ENCODE peak calls at places on chromosomes 1 and 21, in ten cellular contexts. J is naive thymus-derived CD4-positive, alpha-beta T cell; E is brain microvascular endothelial cell; N is SJSA1; M is A549; X is sigmoid colon; F is heart left ventricle; H is cardiac muscle cell; U is mammary epithelial cell; Q is CD8-positive, alpha-beta memory T cell. K is an unnamed sample.

GRCh38 chr1:19337289-19337688 is 25.2 kb downstream of the SLC66A1 start:
- DNase-seq in J (no peak), E (no peak), N (no peak), M (no peak), X (no peak), F (no peak), H (no peak), U (no peak), Q (no peak), K (no peak)

GRCh38 chr1:82464362-82464931 is 663.7 kb downstream of the ADGRL2 start:
- DNase-seq in J (no peak), E (peak; percentile 40), N (peak; percentile 9), M (no peak), X (no peak), F (peak; percentile 31), H (peak; percentile 9), U (no peak), Q (no peak), K (peak; percentile 88)

GRCh38 chr21:45618846-45619485 is 24.6 kb upstream of the PCBP3 start:
- DNase-seq in J (no peak), E (no peak), N (no peak), M (no peak), X (no peak), F (no peak), H (no peak), U (peak; percentile 18), Q (no peak), K (no peak)

GRCh38 chr1:207454046-207454964 is at the start of gene CR2:
- DNase-seq in J (peak; percentile 29), E (no peak), N (no peak), M (peak; percentile 3), X (peak; percentile 50), F (no peak), H (peak; percentile 68), U (peak; percentile 21), Q (peak; percentile 11), K (peak; percentile 74)

GRCh38 chr1:234047113-234047512 is 142.6 kb downstream of the SLC35F3 start:
- DNase-seq in J (no peak), E (no peak), N (no peak), M (no peak), X (no peak), F (no peak), H (no peak), U (peak; percentile 25), Q (no peak), K (no peak)

GRCh38 chr1:93603581-93603980 is 78.1 kb downstream of the BCAR3 start:
- DNase-seq in J (no peak), E (no peak), N (no peak), M (no peak), X (no peak), F (no peak), H (no peak), U (no peak), Q (no peak), K (no peak)

GRCh38 chr21:38702196-38702595 is 103.5 kb upstream of the ETS2 start:
- DNase-seq in J (no peak), E (no peak), N (no peak), M (no peak), X (no peak), F (no peak), H (no peak), U (no peak), Q (no peak), K (no peak)

GRCh38 chr1:186482661-186483255 is 21.8 kb upstream of the PDC start:
- DNase-seq in J (peak; percentile 6), E (peak; percentile 73), N (peak; percentile 52), M (peak; percentile 41), X (peak; percentile 67), F (peak; percentile 36), H (peak; percentile 72), U (peak; percentile 53), Q (no peak), K (peak; percentile 31)

GRCh38 chr1:220825819-220826551 is 39.3 kb downstream of the MTARC1 start:
- DNase-seq in J (no peak), E (no peak), N (peak; percentile 34), M (no peak), X (no peak), F (no peak), H (peak; percentile 33), U (no peak), Q (no peak), K (no peak)

GRCh38 chr1:226982451-226983177 is 42.5 kb downstream of the COQ8A start:
- DNase-seq in J (no peak), E (no peak), N (no peak), M (no peak), X (peak; percentile 63), F (no peak), H (no peak), U (no peak), Q (no peak), K (no peak)

GRCh38 chr21:46498335-46499050 is 39.8 kb downstream of the DIP2A start:
- DNase-seq in J (no peak), E (peak; percentile 39), N (no peak), M (no peak), X (no peak), F (no peak), H (no peak), U (peak; percentile 21), Q (no peak), K (no peak)

GRCh38 chr1:94327001-94327685 is 89.8 kb upstream of the ARHGAP29 start:
- DNase-seq in J (no peak), E (peak; percentile 74), N (peak; percentile 72), M (no peak), X (peak; percentile 76), F (peak; percentile 80), H (peak; percentile 73), U (no peak), Q (no peak), K (peak; percentile 37)

GRCh38 chr1:164518692-164519332 is 40.2 kb upstream of the PBX1 start:
- DNase-seq in J (no peak), E (no peak), N (no peak), M (no peak), X (no peak), F (no peak), H (no peak), U (no peak), Q (no peak), K (no peak)

GRCh38 chr1:6497215-6497866 is 5.9 kb upstream of the PLEKHG5 start:
- DNase-seq in J (no peak), E (no peak), N (peak; percentile 38), M (peak; percentile 37), X (no peak), F (peak; percentile 68), H (peak; percentile 86), U (peak; percentile 63), Q (peak; percentile 52), K (peak; percentile 56)

GRCh38 chr1:67563684-67564083 is 121.3 kb upstream of the GADD45A start:
- DNase-seq in J (no peak), E (no peak), N (no peak), M (no peak), X (no peak), F (no peak), H (no peak), U (no peak), Q (no peak), K (no peak)
- H3K27ac ChIP-seq in J (no peak overlapping the region), E (no peak overlapping the region), N (no peak overlapping the region), M (no peak overlapping the region), X (peak overlapping the region; percentile 46), F (peak overlapping the region; percentile 57), H (no peak overlapping the region), U (no peak overlapping the region), Q (no peak overlapping the region), K (peak overlapping the region; percentile 65)

DNA sequence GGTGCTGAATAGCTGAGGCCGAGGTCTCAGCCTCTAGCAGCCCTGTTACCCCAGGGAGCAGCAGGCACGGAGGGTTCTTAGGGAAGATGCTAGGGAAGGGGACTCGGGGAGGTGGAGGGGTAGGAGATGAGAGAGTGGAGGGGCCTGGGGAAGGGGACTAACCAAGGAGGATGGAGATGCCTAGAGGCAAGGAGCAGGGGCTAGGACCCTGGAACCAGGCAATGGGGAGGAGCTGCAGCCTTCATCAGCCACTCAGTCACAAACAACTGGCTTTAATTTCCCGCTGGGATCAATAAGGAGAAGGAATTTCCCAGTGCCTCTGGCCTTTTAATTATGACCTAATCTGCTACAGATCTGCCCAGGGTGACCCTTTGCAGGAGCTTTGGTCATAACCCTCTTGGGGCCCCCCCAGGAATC is 2.9 kb upstream of the CRABP2 start:
- DNase-seq in J (no peak), E (no peak), N (no peak), M (no peak), X (no peak), F (no peak), H (no peak), U (no peak), Q (no peak), K (no peak)
- H3K4me3 ChIP-seq in J (no peak overlapping the region), E (no peak overlapping the region), N (no peak overlapping the region), M (no peak overlapping the region), X (no peak overlapping the region), F (no peak overlapping the region), H (no peak overlapping the region), U (no peak overlapping the region), Q (no peak overlapping the region), K (no peak overlapping the region)

GRCh38 chr1:41656088-41656487 is 171.6 kb upstream of the EDN2 start:
- DNase-seq in J (no peak), E (no peak), N (no peak), M (no peak), X (no peak), F (no peak), H (no peak), U (no peak), Q (no peak), K (no peak)
- H3K27ac ChIP-seq in J (no peak overlapping the region), E (no peak overlapping the region), N (no peak overlapping the region), M (no peak overlapping the region), X (no peak overlapping the region), F (no peak overlapping the region), H (no peak overlapping the region), U (no peak overlapping the region), Q (no peak overlapping the region), K (no peak overlapping the region)

GRCh38 chr1:235642021-235642942 is 7.3 kb downstream of the GNG4 start:
- DNase-seq in J (peak; percentile 23), E (peak; percentile 61), N (peak; percentile 66), M (no peak), X (no peak), F (no peak), H (no peak), U (peak; percentile 61), Q (peak; percentile 50), K (no peak)

GRCh38 chr1:235639586-235640205 is 9.9 kb downstream of the GNG4 start:
- DNase-seq in J (no peak), E (no peak), N (no peak), M (no peak), X (no peak), F (no peak), H (no peak), U (no peak), Q (no peak), K (no peak)

GRCh38 chr1:235635938-235636663 is 13.5 kb downstream of the GNG4 start:
- DNase-seq in J (no peak), E (no peak), N (no peak), M (no peak), X (peak; percentile 9), F (no peak), H (no peak), U (no peak), Q (no peak), K (no peak)

GRCh38 chr1:235640580-235640979 is 9.0 kb downstream of the GNG4 start:
- DNase-seq in J (no peak), E (no peak), N (no peak), M (no peak), X (peak; percentile 52), F (no peak), H (no peak), U (no peak), Q (no peak), K (no peak)

DNA sequence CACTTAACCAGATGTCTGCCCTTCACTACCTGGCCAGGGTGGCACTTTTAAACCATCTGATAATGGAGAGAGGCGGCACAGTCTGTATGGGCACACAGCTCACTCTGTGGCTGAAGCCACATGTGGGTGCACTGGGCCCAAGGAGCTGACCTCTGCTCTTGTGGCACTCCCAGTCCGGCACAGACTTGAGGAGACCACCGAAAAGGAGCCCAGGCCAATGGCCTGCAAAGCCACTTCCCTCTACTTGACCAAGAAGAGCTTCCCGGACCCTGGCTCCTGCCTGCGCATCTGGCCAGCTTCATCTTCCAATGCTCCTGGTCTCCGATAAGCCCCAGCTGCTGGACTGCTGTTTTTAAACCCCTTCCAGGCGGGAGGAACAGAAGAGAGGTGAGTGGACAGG is 11.8 kb downstream of the GNG4 start:
- DNase-seq in J (no peak), E (no peak), N (no peak), M (no peak), X (peak; percentile 26), F (no peak), H (no peak), U (no peak), Q (no peak), K (no peak)
- H3K4me3 ChIP-seq in J (no peak overlapping the region), E (no peak overlapping the region), N (no peak overlapping the region), M (no peak overlapping the region), X (no peak overlapping the region), F (no peak overlapping the region), H (no peak overlapping the region), U (no peak overlapping the region), Q (no peak overlapping the region), K (no peak overlapping the region)

K was measured in thyroid gland.